ENCODE peak calls at places on chromosome 9, in seven cellular contexts. One of them, this sample, is unnamed.

GRCh38 chr9:82436480-82436879 is 447.9 kb downstream of the SPATA31D1 start:
- DNase-seq in PC-9: no peak
- DNase-seq in uterus: no peak
- DNase-seq in brain microvascular endothelial cell: peak; percentile 17
- DNase-seq in fibroblast of lung: no peak
- DNase-seq in colonic mucosa: no peak
- DNase-seq in aorta: no peak
- DNase-seq in this sample: no peak

GRCh38 chr9:33867747-33868429 is 50.9 kb downstream of the UBE2R2 start:
- DNase-seq in PC-9: no peak
- DNase-seq in uterus: peak; percentile 40
- DNase-seq in brain microvascular endothelial cell: no peak
- DNase-seq in fibroblast of lung: peak; percentile 69
- DNase-seq in colonic mucosa: peak; percentile 35
- DNase-seq in aorta: no peak
- DNase-seq in this sample: peak; percentile 54

GRCh38 chr9:2764371-2764770 is 47.1 kb downstream of the KCNV2 start:
- DNase-seq in PC-9: no peak
- DNase-seq in uterus: no peak
- DNase-seq in brain microvascular endothelial cell: peak; percentile 12
- DNase-seq in fibroblast of lung: no peak
- DNase-seq in colonic mucosa: no peak
- DNase-seq in aorta: no peak
- DNase-seq in this sample: no peak

GRCh38 chr9:99356512-99356971 is 134.5 kb downstream of the SEC61B start:
- DNase-seq in PC-9: no peak
- DNase-seq in uterus: no peak
- DNase-seq in brain microvascular endothelial cell: no peak
- DNase-seq in fibroblast of lung: peak; percentile 72
- DNase-seq in colonic mucosa: no peak
- DNase-seq in aorta: no peak
- DNase-seq in this sample: peak; percentile 53

GRCh38 chr9:110160685-110161084 is 47.3 kb downstream of the C9orf152 start:
- DNase-seq in PC-9: no peak
- DNase-seq in uterus: no peak
- DNase-seq in brain microvascular endothelial cell: no peak
- DNase-seq in fibroblast of lung: no peak
- DNase-seq in colonic mucosa: no peak
- DNase-seq in aorta: no peak
- DNase-seq in this sample: no peak

GRCh38 chr9:109520475-109521132 is 22.5 kb upstream of the PTPN3 start:
- DNase-seq in PC-9: peak; percentile 91
- DNase-seq in uterus: peak; percentile 40
- DNase-seq in brain microvascular endothelial cell: peak; percentile 81
- DNase-seq in fibroblast of lung: peak; percentile 76
- DNase-seq in colonic mucosa: peak; percentile 81
- DNase-seq in aorta: peak; percentile 75
- DNase-seq in this sample: no peak

GRCh38 chr9:136614372-136614922 is 48.3 kb upstream of the EGFL7 start:
- DNase-seq in PC-9: no peak
- DNase-seq in uterus: peak; percentile 50
- DNase-seq in brain microvascular endothelial cell: peak; percentile 52
- DNase-seq in fibroblast of lung: peak; percentile 89
- DNase-seq in colonic mucosa: peak; percentile 45
- DNase-seq in aorta: no peak
- DNase-seq in this sample: peak; percentile 84

GRCh38 chr9:83772860-83773259 is 44.7 kb downstream of the GKAP1 start:
- DNase-seq in PC-9: no peak
- DNase-seq in uterus: no peak
- DNase-seq in brain microvascular endothelial cell: no peak
- DNase-seq in fibroblast of lung: no peak
- DNase-seq in colonic mucosa: no peak
- DNase-seq in aorta: no peak
- DNase-seq in this sample: no peak

GRCh38 chr9:92147030-92147853 is 32.0 kb upstream of the SPTLC1 start:
- DNase-seq in PC-9: peak; percentile 75
- DNase-seq in uterus: peak; percentile 81
- DNase-seq in brain microvascular endothelial cell: peak; percentile 98
- DNase-seq in fibroblast of lung: peak; percentile 91
- DNase-seq in colonic mucosa: no peak
- DNase-seq in aorta: peak; percentile 87
- DNase-seq in this sample: peak; percentile 46

GRCh38 chr9:84538879-84539278 is 130.7 kb upstream of the NTRK2 start:
- DNase-seq in PC-9: no peak
- DNase-seq in uterus: no peak
- DNase-seq in brain microvascular endothelial cell: no peak
- DNase-seq in fibroblast of lung: no peak
- DNase-seq in colonic mucosa: no peak
- DNase-seq in aorta: no peak
- DNase-seq in this sample: no peak

GRCh38 chr9:122005597-122005996 is 87.5 kb downstream of the TTLL11 start:
- DNase-seq in PC-9: no peak
- DNase-seq in uterus: no peak
- DNase-seq in brain microvascular endothelial cell: peak; percentile 20
- DNase-seq in fibroblast of lung: peak; percentile 31
- DNase-seq in colonic mucosa: peak; percentile 40
- DNase-seq in aorta: no peak
- DNase-seq in this sample: no peak

GRCh38 chr9:126494746-126495145 is 119.0 kb upstream of the LMX1B start:
- DNase-seq in PC-9: no peak
- DNase-seq in uterus: no peak
- DNase-seq in brain microvascular endothelial cell: no peak
- DNase-seq in fibroblast of lung: no peak
- DNase-seq in colonic mucosa: no peak
- DNase-seq in aorta: peak; percentile 32
- DNase-seq in this sample: no peak

GRCh38 chr9:13728121-13728520 is 448.6 kb upstream of the MPDZ start:
- DNase-seq in PC-9: no peak
- DNase-seq in uterus: no peak
- DNase-seq in brain microvascular endothelial cell: no peak
- DNase-seq in fibroblast of lung: no peak
- DNase-seq in colonic mucosa: no peak
- DNase-seq in aorta: no peak
- DNase-seq in this sample: no peak

GRCh38 chr9:96441798-96442445 is 8.0 kb upstream of the HABP4 start:
- DNase-seq in PC-9: peak; percentile 58
- DNase-seq in uterus: no peak
- DNase-seq in brain microvascular endothelial cell: no peak
- DNase-seq in fibroblast of lung: peak; percentile 44
- DNase-seq in colonic mucosa: peak; percentile 49
- DNase-seq in aorta: no peak
- DNase-seq in this sample: no peak

GRCh38 chr9:136100700-136101614 is 5.9 kb upstream of the NACC2 start:
- DNase-seq in PC-9: no peak
- DNase-seq in uterus: no peak
- DNase-seq in brain microvascular endothelial cell: no peak
- DNase-seq in fibroblast of lung: no peak
- DNase-seq in colonic mucosa: no peak
- DNase-seq in aorta: no peak
- DNase-seq in this sample: no peak

GRCh38 chr9:132006657-132007370 is 72.9 kb downstream of the MED27 start:
- DNase-seq in PC-9: no peak
- DNase-seq in uterus: no peak
- DNase-seq in brain microvascular endothelial cell: no peak
- DNase-seq in fibroblast of lung: peak; percentile 75
- DNase-seq in colonic mucosa: no peak
- DNase-seq in aorta: no peak
- DNase-seq in this sample: no peak

GRCh38 chr9:124708633-124709032 is 62.5 kb downstream of the NR6A1 start:
- DNase-seq in PC-9: peak; percentile 93
- DNase-seq in uterus: no peak
- DNase-seq in brain microvascular endothelial cell: peak; percentile 53
- DNase-seq in fibroblast of lung: no peak
- DNase-seq in colonic mucosa: peak; percentile 44
- DNase-seq in aorta: no peak
- DNase-seq in this sample: no peak

GRCh38 chr9:128288273-128289004 is 12.4 kb downstream of the SWI5 start:
- DNase-seq in PC-9: no peak
- DNase-seq in uterus: no peak
- DNase-seq in brain microvascular endothelial cell: no peak
- DNase-seq in fibroblast of lung: no peak
- DNase-seq in colonic mucosa: no peak
- DNase-seq in aorta: no peak
- DNase-seq in this sample: no peak

GRCh38 chr9:91783411-91783810 is 166.6 kb downstream of the ROR2 start:
- DNase-seq in PC-9: no peak
- DNase-seq in uterus: no peak
- DNase-seq in brain microvascular endothelial cell: no peak
- DNase-seq in fibroblast of lung: no peak
- DNase-seq in colonic mucosa: peak; percentile 9
- DNase-seq in aorta: no peak
- DNase-seq in this sample: no peak

GRCh38 chr9:130682490-130683121 is 11.0 kb upstream of the EXOSC2 start:
- DNase-seq in PC-9: peak; percentile 63
- DNase-seq in uterus: peak; percentile 66
- DNase-seq in brain microvascular endothelial cell: peak; percentile 42
- DNase-seq in fibroblast of lung: peak; percentile 75
- DNase-seq in colonic mucosa: peak; percentile 82
- DNase-seq in aorta: peak; percentile 93
- DNase-seq in this sample: peak; percentile 81

GRCh38 chr9:130680836-130681768 is 12.5 kb upstream of the EXOSC2 start:
- DNase-seq in PC-9: peak; percentile 78
- DNase-seq in uterus: peak; percentile 58
- DNase-seq in brain microvascular endothelial cell: peak; percentile 76
- DNase-seq in fibroblast of lung: peak; percentile 84
- DNase-seq in colonic mucosa: peak; percentile 81
- DNase-seq in aorta: peak; percentile 95
- DNase-seq in this sample: peak; percentile 82

GRCh38 chr9:130677252-130677651 is 12.9 kb downstream of the PRDM12 start:
- DNase-seq in PC-9: no peak
- DNase-seq in uterus: no peak
- DNase-seq in brain microvascular endothelial cell: no peak
- DNase-seq in fibroblast of lung: no peak
- DNase-seq in colonic mucosa: no peak
- DNase-seq in aorta: no peak
- DNase-seq in this sample: no peak

GRCh38 chr9:130685104-130685503 is 8.5 kb upstream of the EXOSC2 start:
- DNase-seq in PC-9: no peak
- DNase-seq in uterus: no peak
- DNase-seq in brain microvascular endothelial cell: no peak
- DNase-seq in fibroblast of lung: no peak
- DNase-seq in colonic mucosa: no peak
- DNase-seq in aorta: no peak
- DNase-seq in this sample: no peak

GRCh38 chr9:130681769-130682489 is 11.7 kb upstream of the EXOSC2 start:
- DNase-seq in PC-9: no peak
- DNase-seq in uterus: no peak
- DNase-seq in brain microvascular endothelial cell: no peak
- DNase-seq in fibroblast of lung: no peak
- DNase-seq in colonic mucosa: peak; percentile 41
- DNase-seq in aorta: no peak
- DNase-seq in this sample: no peak
- H3K36me3 ChIP-seq in PC-9: no peaks in the 10 kb centered on the region
- H3K36me3 ChIP-seq in uterus: no peaks in the 10 kb centered on the region
- H3K36me3 ChIP-seq in brain microvascular endothelial cell: no peaks in the 10 kb centered on the region
- H3K36me3 ChIP-seq in fibroblast of lung: no peaks in the 10 kb centered on the region
- H3K36me3 ChIP-seq in colonic mucosa: no peaks in the 10 kb centered on the region
- H3K36me3 ChIP-seq in aorta: no peaks in the 10 kb centered on the region
- H3K36me3 ChIP-seq in this sample: no peaks in the 10 kb centered on the region

GRCh38 chr9:93708987-93709302 is 132.6 kb downstream of the PHF2 start:
- DNase-seq in PC-9: no peak
- DNase-seq in uterus: no peak
- DNase-seq in brain microvascular endothelial cell: no peak
- DNase-seq in fibroblast of lung: no peak
- DNase-seq in colonic mucosa: no peak
- DNase-seq in aorta: no peak
- DNase-seq in this sample: no peak

GRCh38 chr9:93708289-93708986 is 132.1 kb downstream of the PHF2 start:
- DNase-seq in PC-9: no peak
- DNase-seq in uterus: no peak
- DNase-seq in brain microvascular endothelial cell: no peak
- DNase-seq in fibroblast of lung: no peak
- DNase-seq in colonic mucosa: no peak
- DNase-seq in aorta: no peak
- DNase-seq in this sample: no peak

GRCh38 chr9:93711002-93711401 is 134.6 kb downstream of the PHF2 start:
- DNase-seq in PC-9: no peak
- DNase-seq in uterus: no peak
- DNase-seq in brain microvascular endothelial cell: no peak
- DNase-seq in fibroblast of lung: no peak
- DNase-seq in colonic mucosa: no peak
- DNase-seq in aorta: no peak
- DNase-seq in this sample: no peak

GRCh38 chr9:93710370-93710723 is 134.0 kb downstream of the PHF2 start:
- DNase-seq in PC-9: no peak
- DNase-seq in uterus: no peak
- DNase-seq in brain microvascular endothelial cell: no peak
- DNase-seq in fibroblast of lung: no peak
- DNase-seq in colonic mucosa: no peak
- DNase-seq in aorta: no peak
- DNase-seq in this sample: no peak

DNA sequence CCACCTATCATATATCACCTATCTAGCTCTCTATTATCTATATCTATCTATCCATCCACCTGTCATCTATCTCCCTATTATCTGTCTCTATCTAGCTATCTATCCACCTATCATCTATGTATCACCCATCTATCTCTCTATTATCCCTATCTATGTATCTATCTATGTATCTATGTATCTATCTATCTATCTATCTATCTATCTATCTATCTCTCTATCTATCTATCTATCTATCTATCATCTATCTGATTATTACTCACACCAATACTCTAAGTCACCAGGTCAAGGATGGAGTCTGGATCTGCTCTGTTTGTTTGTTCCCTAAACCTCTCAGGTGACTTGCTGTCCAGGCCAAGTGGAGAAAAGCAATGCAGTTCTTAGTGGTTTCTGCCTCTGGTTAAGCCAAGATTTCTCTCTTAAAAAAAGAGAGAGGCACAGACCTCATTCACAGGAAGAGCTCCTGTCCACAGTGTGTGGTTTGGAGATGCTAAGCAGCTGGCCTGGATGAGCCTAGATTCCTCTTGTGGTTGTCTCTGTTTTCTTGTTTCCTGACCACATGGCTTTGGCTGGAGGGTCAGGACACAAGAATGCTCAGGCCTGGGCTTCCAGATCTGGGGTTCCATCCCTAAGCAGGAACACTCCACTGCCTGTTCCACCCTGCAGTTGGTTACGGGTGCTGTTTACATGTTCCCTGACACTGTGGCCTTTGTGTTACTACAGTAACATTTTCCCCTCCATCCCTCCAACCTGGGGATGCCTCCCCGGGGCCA is 133.4 kb downstream of the PHF2 start:
- DNase-seq in PC-9: no peak
- DNase-seq in uterus: no peak
- DNase-seq in brain microvascular endothelial cell: no peak
- DNase-seq in fibroblast of lung: no peak
- DNase-seq in colonic mucosa: no peak
- DNase-seq in aorta: no peak
- DNase-seq in this sample: no peak
- H3K4me3 ChIP-seq in PC-9: no peak overlapping the region
- H3K4me3 ChIP-seq in uterus: no peak overlapping the region
- H3K4me3 ChIP-seq in brain microvascular endothelial cell: no peak overlapping the region
- H3K4me3 ChIP-seq in fibroblast of lung: no peak overlapping the region
- H3K4me3 ChIP-seq in colonic mucosa: no peak overlapping the region
- H3K4me3 ChIP-seq in aorta: no peak overlapping the region
- H3K4me3 ChIP-seq in this sample: no peak overlapping the region

GRCh38 chr9:134389659-134390058 is 63.4 kb downstream of the RXRA start:
- DNase-seq in PC-9: no peak
- DNase-seq in uterus: no peak
- DNase-seq in brain microvascular endothelial cell: no peak
- DNase-seq in fibroblast of lung: no peak
- DNase-seq in colonic mucosa: no peak
- DNase-seq in aorta: no peak
- DNase-seq in this sample: no peak
- H3K27ac ChIP-seq in PC-9: no peak overlapping the region
- H3K27ac ChIP-seq in uterus: no peak overlapping the region
- H3K27ac ChIP-seq in brain microvascular endothelial cell: no peak overlapping the region
- H3K27ac ChIP-seq in fibroblast of lung: no peak overlapping the region
- H3K27ac ChIP-seq in colonic mucosa: no peak overlapping the region
- H3K27ac ChIP-seq in aorta: no peak overlapping the region
- H3K27ac ChIP-seq in this sample: no peak overlapping the region

GRCh38 chr9:137834846-137835546 is 42.6 kb upstream of the CACNA1B start:
- DNase-seq in PC-9: no peak
- DNase-seq in uterus: no peak
- DNase-seq in brain microvascular endothelial cell: no peak
- DNase-seq in fibroblast of lung: no peak
- DNase-seq in colonic mucosa: no peak
- DNase-seq in aorta: no peak
- DNase-seq in this sample: no peak
- H3K36me3 ChIP-seq in PC-9: no peaks in the 10 kb centered on the region
- H3K36me3 ChIP-seq in uterus: no peaks in the 10 kb centered on the region
- H3K36me3 ChIP-seq in brain microvascular endothelial cell: peaks cover 33% of the 10 kb centered on the region
- H3K36me3 ChIP-seq in fibroblast of lung: peaks cover 12% of the 10 kb centered on the region
- H3K36me3 ChIP-seq in colonic mucosa: peaks cover 12% of the 10 kb centered on the region
- H3K36me3 ChIP-seq in aorta: peaks cover 7% of the 10 kb centered on the region
- H3K36me3 ChIP-seq in this sample: peaks cover 65% of the 10 kb centered on the region

This sample was measured in heart right ventricle.